ENCODE peak calls at places on chromosomes 7 and 10, in six cellular contexts. E, U, R, D, M and G are unnamed samples.

GRCh38 chr7:92614586-92615237 is 24.5 kb upstream of the FAM133B start:
- DNase-seq in R (no peak), M (no peak), D (peak), U (no peak), E (no peak), G (peak)

GRCh38 chr7:27031289-27032172 is 64.3 kb downstream of the HOXA1 start:
- DNase-seq in R (no peak), E (no peak), U (no peak), M (no peak), D (peak), G (no peak)

GRCh38 chr7:155455776-155456516 is 2.0 kb upstream of the EN2 start:
- DNase-seq in E (no peak), U (no peak), D (no peak), R (no peak), M (no peak), G (no peak)

GRCh38 chr7:13602036-13602435 is 387.4 kb downstream of the ETV1 start:
- DNase-seq in E (no peak), M (no peak), D (no peak), U (no peak), R (no peak), G (no peak)

GRCh38 chr7:146331369-146331768 is 214.8 kb downstream of the CNTNAP2 start:
- DNase-seq in R (no peak), M (no peak), E (no peak), U (no peak), D (no peak), G (no peak)

GRCh38 chr7:133434246-133434865 is 181.5 kb downstream of the EXOC4 start:
- DNase-seq in E (no peak), R (no peak), M (no peak), U (no peak), D (peak), G (no peak)

GRCh38 chr7:29883462-29884398 is 77.4 kb downstream of the WIPF3 start:
- DNase-seq in U (peak), M (peak), R (no peak), D (no peak), E (no peak), G (no peak)

GRCh38 chr7:122070062-122070461 is 74.0 kb downstream of the AASS start:
- DNase-seq in M (no peak), R (no peak), D (no peak), E (no peak), U (no peak), G (no peak)

GRCh38 chr7:21636694-21637093 is 93.9 kb downstream of the DNAH11 start:
- DNase-seq in U (no peak), E (no peak), D (no peak), M (no peak), R (no peak), G (no peak)

GRCh38 chr7:34747176-34747781 is 89.3 kb downstream of the NPSR1 start:
- DNase-seq in R (no peak), M (no peak), E (no peak), U (no peak), D (no peak), G (no peak)

GRCh38 chr10:89391882-89392756 is at the start of gene IFIT1:
- DNase-seq in M (peak), R (peak), D (peak), E (no peak), U (peak), G (peak)
- TF ChIP-seq POLR2A in M (peak), R (no peak), D (no peak), E (peak), U (no peak), G (peak)

GRCh38 chr10:58431903-58432302 is 46.7 kb downstream of the TFAM start:
- DNase-seq in M (no peak), U (no peak), E (no peak), R (no peak), D (peak), G (no peak)

GRCh38 chr10:58436071-58436470 is 50.9 kb downstream of the TFAM start:
- DNase-seq in D (no peak), U (no peak), R (no peak), M (peak), E (no peak), G (no peak)

GRCh38 chr10:58438986-58439385 is 53.8 kb downstream of the TFAM start:
- DNase-seq in M (no peak), E (no peak), R (no peak), U (no peak), D (no peak), G (no peak)

GRCh38 chr10:58438340-58438739 is 53.1 kb downstream of the TFAM start:
- DNase-seq in M (no peak), U (no peak), E (no peak), D (peak), R (no peak), G (no peak)

GRCh38 chr10:58435297-58435696 is 50.1 kb downstream of the TFAM start:
- DNase-seq in M (no peak), D (peak), E (no peak), U (no peak), R (no peak), G (no peak)
- H3K4me3 ChIP-seq in M (no peak), D (no peak), E (no peak), U (no peak), R (no peak), G (no peak)

GRCh38 chr10:104648421-104648820 is 7.3 kb downstream of the SORCS3 start:
- DNase-seq in M (no peak), U (no peak), D (no peak), R (no peak), E (no peak), G (no peak)

DNA sequence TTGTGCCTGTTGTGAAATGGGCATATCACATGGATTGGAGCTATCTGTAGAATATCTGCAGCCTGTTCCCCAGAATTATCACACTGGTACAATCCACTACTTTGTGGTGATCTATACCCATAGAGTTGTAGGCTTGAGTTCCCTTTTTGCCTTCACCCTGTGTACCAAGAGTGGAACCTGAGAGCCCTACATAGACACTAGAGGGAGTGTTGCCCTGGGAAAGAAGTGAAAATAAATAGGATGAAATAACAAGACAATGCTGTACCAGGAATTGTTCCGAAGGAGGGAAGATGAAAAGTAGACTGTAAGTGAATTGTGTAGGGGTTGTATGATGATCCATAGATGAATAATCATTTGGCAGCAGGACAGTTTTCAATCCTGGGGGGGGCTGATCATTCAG is 9.0 kb downstream of the SORCS3 start:
- DNase-seq in D (no peak), U (no peak), E (no peak), R (no peak), M (no peak), G (no peak)
- TF ChIP-seq CTCF in D (no peak), U (no peak), E (no peak), R (peak), M (no peak), G (no peak)

DNA sequence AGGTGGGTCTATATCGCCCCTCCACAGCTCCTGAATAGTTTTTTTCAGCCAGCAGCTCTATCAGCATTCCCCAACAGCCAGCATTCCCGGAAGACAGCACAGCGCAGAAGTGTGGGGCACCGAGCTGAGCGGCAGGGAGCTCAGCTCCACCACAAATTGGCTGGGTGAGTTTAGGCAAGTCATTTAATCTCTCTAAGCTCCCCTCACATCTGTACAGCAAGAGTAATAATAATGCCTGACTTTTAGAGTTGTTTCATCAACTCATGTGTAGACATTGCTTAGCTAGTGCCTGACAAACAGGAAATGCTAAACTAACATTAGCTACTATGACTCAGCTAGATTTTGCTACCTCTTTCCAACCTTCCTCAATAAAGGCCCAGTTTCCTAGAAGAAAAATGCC is 247.9 kb upstream of the PTN start:
- DNase-seq in R (no peak), U (no peak), E (no peak), D (peak), M (no peak), G (no peak)
- TF ChIP-seq POLR2A in R (no peak), U (no peak), E (no peak), D (no peak), M (no peak), G (no peak)

DNA sequence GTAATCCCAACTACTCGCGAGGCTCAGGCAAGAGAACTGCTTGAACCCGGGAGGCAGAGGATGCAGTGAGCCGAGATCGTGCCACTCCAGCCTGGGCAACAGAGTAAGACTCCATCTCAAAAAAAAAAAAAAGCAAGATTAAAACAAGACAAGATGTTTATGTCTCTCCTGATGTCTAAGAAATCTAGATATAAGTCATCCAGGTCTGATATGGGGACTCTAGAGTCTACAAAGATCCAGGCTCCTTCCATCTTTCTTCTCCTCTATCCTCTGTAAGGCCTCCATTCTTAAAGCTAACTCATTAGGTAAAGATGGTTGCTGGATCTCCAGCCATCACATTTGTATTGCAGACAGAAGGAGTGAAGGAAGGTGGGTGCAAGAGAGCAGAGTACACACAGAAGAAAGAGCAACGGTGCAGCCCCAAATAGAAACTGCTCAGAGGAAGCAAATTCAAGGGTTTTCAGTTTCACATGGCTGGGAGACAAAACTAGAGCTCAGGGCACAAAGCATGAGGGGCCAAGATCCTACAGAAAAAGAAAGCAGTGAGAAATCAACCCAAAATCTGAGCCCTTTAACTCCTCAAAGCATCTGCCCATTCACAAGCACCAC is 57.6 kb downstream of the USP6NL start:
- DNase-seq in U (no peak), D (no peak), M (no peak), R (no peak), E (no peak), G (no peak)
- H3K4me3 ChIP-seq in U (no peak), D (no peak), M (no peak), R (no peak), E (no peak), G (no peak)

GRCh38 chr7:38748056-38748610 is 117.0 kb upstream of the AMPH start:
- DNase-seq in E (no peak), M (no peak), D (peak), R (peak), U (no peak), G (no peak)
- TF ChIP-seq CTCF in E (no peak), M (no peak), D (peak), R (no peak), U (peak), G (peak)

DNA sequence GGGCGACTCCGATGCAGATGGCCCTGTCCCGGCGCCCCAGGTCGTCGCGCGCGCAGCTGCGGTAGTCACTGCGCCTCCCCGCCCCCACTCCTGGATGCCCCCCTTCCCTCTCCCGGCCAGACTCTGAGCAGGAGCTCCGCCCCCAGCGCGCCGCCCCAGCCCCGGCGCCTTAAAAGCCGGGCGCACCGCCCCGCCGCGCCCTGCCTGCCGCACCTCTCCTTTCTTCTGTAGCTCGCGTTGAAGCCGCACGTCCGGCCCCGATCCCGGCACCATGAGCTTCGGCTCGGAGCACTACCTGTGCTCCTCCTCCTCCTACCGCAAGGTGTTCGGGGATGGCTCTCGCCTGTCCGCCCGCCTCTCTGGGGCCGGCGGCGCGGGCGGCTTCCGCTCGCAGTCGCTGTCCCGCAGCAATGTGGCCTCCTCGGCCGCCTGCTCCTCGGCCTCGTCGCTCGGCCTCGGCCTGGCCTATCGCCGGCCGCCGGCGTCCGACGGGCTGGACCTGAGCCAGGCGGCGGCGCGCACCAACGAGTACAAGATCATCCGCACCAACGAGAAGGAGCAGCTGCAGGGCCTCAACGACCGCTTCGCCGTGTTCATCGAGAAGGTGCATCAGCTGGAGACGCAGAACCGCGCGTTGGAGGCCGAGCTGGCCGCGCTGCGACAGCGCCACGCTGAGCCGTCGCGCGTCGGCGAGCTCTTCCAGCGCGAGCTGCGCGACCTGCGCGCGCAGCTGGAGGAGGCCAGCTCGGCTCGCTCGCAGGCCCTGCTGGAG is at the start of gene INA:
- DNase-seq in R (no peak), D (peak), M (peak), U (no peak), E (no peak), G (no peak)
- TF ChIP-seq POLR2A in R (no peak), D (no peak), M (no peak), U (no peak), E (no peak), G (no peak)